ENCODE peak calls at places on chromosomes 7 and 10, in nine cellular contexts. W is thoracic aorta, X is A549, P is psoas muscle, N is fibroblast of the aortic adventitia, G is mucosa of descending colon, Z is right lobe of liver, T is HFF-Myc, E is fibroblast of mammary gland. S is an unnamed sample.

GRCh38 chr7:21767300-21767900 is 178.3 kb downstream of the CDCA7L start:
- DNase-seq in Z (no peak), W (no peak), G (no peak), N (peak; percentile 60), T (peak; percentile 38), P (no peak), E (peak; percentile 55), X (peak; percentile 90), S (peak; percentile 68)

GRCh38 chr7:139370301-139370942 is 10.7 kb downstream of the LUC7L2 start:
- DNase-seq in E (no peak), N (no peak), T (no peak), Z (no peak), W (no peak), P (no peak), G (no peak), X (no peak), S (no peak)

GRCh38 chr10:8049874-8050560 is 4.5 kb upstream of the GATA3 start:
- DNase-seq in P (no peak), Z (no peak), X (peak; percentile 47), W (no peak), E (no peak), N (no peak), G (no peak), T (no peak), S (no peak)

GRCh38 chr10:109877546-109877945 is 45.8 kb downstream of the XPNPEP1 start:
- DNase-seq in E (no peak), Z (no peak), G (no peak), P (no peak), X (no peak), W (no peak), T (no peak), N (no peak), S (no peak)

GRCh38 chr10:95663496-95663895 is 7.0 kb upstream of the ALDH18A1 start:
- DNase-seq in N (no peak), T (no peak), E (no peak), W (no peak), Z (no peak), X (no peak), G (no peak), P (no peak), S (no peak)

GRCh38 chr7:1571261-1571650 is 1.4 kb upstream of the PSMG3 start:
- DNase-seq in N (peak; percentile 84), T (no peak), X (peak; percentile 51), E (peak; percentile 91), G (peak; percentile 20), P (no peak), W (no peak), Z (no peak), S (peak; percentile 84)

GRCh38 chr7:130275826-130276291 is 9.2 kb downstream of the CPA2 start:
- DNase-seq in T (no peak), X (no peak), N (no peak), Z (no peak), P (no peak), G (no peak), E (no peak), W (no peak), S (no peak)

GRCh38 chr7:39921505-39922250 is 28.4 kb upstream of the CDK13 start:
- DNase-seq in W (no peak), P (no peak), X (no peak), E (no peak), G (no peak), T (no peak), N (no peak), Z (no peak), S (no peak)

GRCh38 chr10:69572159-69573055 is 815 bp downstream of the NEUROG3 start:
- DNase-seq in E (peak; percentile 20), P (no peak), W (no peak), T (no peak), N (no peak), G (no peak), Z (no peak), X (no peak), S (no peak)

GRCh38 chr7:35754741-35755140 is 46.1 kb upstream of the SEPTIN7 start:
- DNase-seq in T (no peak), W (no peak), Z (no peak), P (no peak), E (peak; percentile 22), G (no peak), N (peak; percentile 87), X (no peak), S (no peak)

GRCh38 chr7:157851501-157852067 is 514.8 kb downstream of the DNAJB6 start:
- DNase-seq in W (no peak), N (no peak), G (peak; percentile 63), P (peak; percentile 65), T (no peak), X (no peak), E (peak; percentile 28), Z (peak; percentile 80), S (no peak)

GRCh38 chr7:595621-596010 is 76.0 kb upstream of the PDGFA start:
- DNase-seq in N (no peak), G (no peak), E (no peak), X (no peak), P (no peak), W (no peak), Z (peak; percentile 41), T (no peak), S (no peak)

GRCh38 chr10:75015440-75015839 is 96.0 kb upstream of the SAMD8 start:
- DNase-seq in Z (no peak), E (no peak), N (no peak), W (no peak), X (no peak), T (no peak), G (no peak), P (no peak), S (no peak)

GRCh38 chr10:100528123-100528884 is 1.4 kb downstream of the NDUFB8 start:
- DNase-seq in Z (no peak), T (no peak), W (no peak), P (no peak), E (no peak), G (no peak), N (no peak), X (no peak), S (no peak)

GRCh38 chr7:131021460-131021859 is 287.5 kb upstream of the KLF14 start:
- DNase-seq in T (no peak), X (no peak), P (no peak), N (no peak), W (no peak), E (no peak), Z (no peak), G (no peak), S (no peak)

GRCh38 chr7:150993511-150993910 is 2.7 kb downstream of the NOS3 start:
- DNase-seq in E (no peak), W (no peak), X (no peak), T (no peak), P (peak; percentile 49), Z (peak; percentile 71), G (no peak), N (no peak), S (no peak)
- H3K4me3 ChIP-seq in E (no peak overlapping the region), W (peak overlapping the region; percentile 7), X (no peak overlapping the region), T (no peak overlapping the region), P (peak overlapping the region; percentile 47), Z (peak overlapping the region; percentile 22), G (no peak overlapping the region), N (no peak overlapping the region), S (no peak overlapping the region)

GRCh38 chr7:44490351-44491200 is at the start of gene NUDCD3:
- DNase-seq in N (peak; percentile 90), W (peak; percentile 24), X (peak; percentile 91), P (peak; percentile 85), G (peak; percentile 88), T (peak; percentile 57), Z (peak; percentile 91), E (peak; percentile 80), S (peak; percentile 88)
- TF ChIP-seq CTCF in N (peak; percentile 26), W (peak; percentile 18), X (peak; percentile 25), P (no peak), G (no peak), T (no peak), Z (peak; percentile 21), E (no peak), S (no peak)

GRCh38 chr10:88583584-88583957 is 453 bp upstream of the RNLS start:
- DNase-seq in T (no peak), Z (no peak), E (no peak), X (no peak), P (no peak), W (no peak), G (no peak), N (no peak), S (no peak)
- H3K4me3 ChIP-seq in T (peak overlapping the region; percentile 44), Z (peak overlapping the region; percentile 47), E (peak overlapping the region; percentile 67), X (peak overlapping the region; percentile 67), P (peak overlapping the region; percentile 88), W (peak overlapping the region; percentile 84), G (no peak overlapping the region), N (peak overlapping the region; percentile 62), S (peak overlapping the region; percentile 36)

GRCh38 chr7:127487381-127487780 is 94.9 kb upstream of the ZNF800 start:
- DNase-seq in P (no peak), N (no peak), T (no peak), W (no peak), Z (no peak), G (no peak), X (no peak), E (no peak), S (no peak)

GRCh38 chr7:127484954-127485353 is 92.4 kb upstream of the ZNF800 start:
- DNase-seq in T (no peak), N (no peak), E (no peak), Z (no peak), G (no peak), X (no peak), P (no peak), W (no peak), S (no peak)

GRCh38 chr7:127485482-127485881 is 93.0 kb upstream of the ZNF800 start:
- DNase-seq in G (no peak), P (no peak), Z (no peak), X (no peak), E (no peak), T (no peak), N (no peak), W (no peak), S (no peak)

GRCh38 chr7:127486654-127487053 is 94.1 kb upstream of the ZNF800 start:
- DNase-seq in Z (no peak), N (no peak), X (no peak), E (peak; percentile 10), P (no peak), W (no peak), G (no peak), T (no peak), S (no peak)
- TF ChIP-seq CTCF in Z (no peak), N (no peak), X (no peak), E (peak; percentile 24), P (no peak), W (no peak), G (no peak), T (no peak), S (peak; percentile 13)

GRCh38 chr7:155533120-155533826 is 13.1 kb downstream of the CNPY1 start:
- DNase-seq in P (no peak), G (no peak), X (no peak), E (peak; percentile 1), N (no peak), T (no peak), W (no peak), Z (no peak), S (no peak)
- H3K4me3 ChIP-seq in P (peak overlapping the region; percentile 43), G (no peak overlapping the region), X (peak overlapping the region; percentile 31), E (no peak overlapping the region), N (no peak overlapping the region), T (no peak overlapping the region), W (peak overlapping the region; percentile 56), Z (no peak overlapping the region), S (no peak overlapping the region)

GRCh38 chr7:47474937-47475879 is 106.7 kb downstream of the TNS3 start:
- DNase-seq in W (peak; percentile 85), Z (peak; percentile 95), G (peak; percentile 91), P (peak; percentile 92), X (peak; percentile 93), T (peak; percentile 79), N (peak; percentile 95), E (peak; percentile 97), S (peak; percentile 96)
- TF ChIP-seq CTCF in W (no peak), Z (peak; percentile 39), G (no peak), P (peak; percentile 19), X (no peak), T (no peak), N (peak; percentile 29), E (no peak), S (peak; percentile 7)

S was measured in astrocyte of the spinal cord.